ENCODE peak calls at places on chromosomes 4 and X, in ten cellular contexts. I, K, O, J, N, C, S, U, V and W are unnamed samples.

GRCh38 chr4:92519727-92520126 is 216.0 kb downstream of the GRID2 start:
- DNase-seq in I (no peak), K (no peak), O (no peak), J (no peak), N (no peak), C (no peak), S (no peak), U (no peak), V (no peak), W (no peak)

GRCh38 chrX:130416785-130417184 is 15.0 kb downstream of the RBMX2 start:
- DNase-seq in I (no peak), K (no peak), O (no peak), J (no peak), N (no peak), C (no peak), S (no peak), U (no peak), V (no peak), W (no peak)

GRCh38 chr4:69717778-69718177 is 42.6 kb downstream of the SULT1B1 start:
- DNase-seq in I (no peak), K (no peak), O (no peak), J (no peak), N (no peak), C (no peak), S (no peak), U (no peak), V (no peak), W (no peak)

GRCh38 chr4:165208741-165209388 is 1.5 kb downstream of the KLHL2 start:
- DNase-seq in I (no peak), K (no peak), O (no peak), J (no peak), N (no peak), C (no peak), S (no peak), U (no peak), V (no peak), W (no peak)

GRCh38 chr4:73599182-73599581 is 21.1 kb downstream of the RASSF6 start:
- DNase-seq in I (no peak), K (peak), O (no peak), J (peak), N (no peak), C (no peak), S (peak), U (peak), V (peak), W (no peak)

GRCh38 chr4:166017804-166018203 is 144.8 kb downstream of the TLL1 start:
- DNase-seq in I (no peak), K (no peak), O (no peak), J (no peak), N (no peak), C (no peak), S (no peak), U (no peak), V (no peak), W (no peak)

GRCh38 chr4:188778880-188779279 is 639.6 kb downstream of the TRIML1 start:
- DNase-seq in I (no peak), K (peak), O (no peak), J (no peak), N (no peak), C (no peak), S (no peak), U (no peak), V (no peak), W (no peak)

GRCh38 chr4:94304365-94304971 is 38.2 kb downstream of the HPGDS start:
- DNase-seq in I (no peak), K (peak), O (no peak), J (peak), N (no peak), C (no peak), S (no peak), U (no peak), V (peak), W (no peak)

GRCh38 chr4:177108708-177109107 is 201.0 kb upstream of the NEIL3 start:
- DNase-seq in I (no peak), K (peak), O (no peak), J (no peak), N (no peak), C (no peak), S (no peak), U (no peak), V (no peak), W (no peak)

GRCh38 chr4:72305080-72305479 is 263.9 kb downstream of the ADAMTS3 start:
- DNase-seq in I (no peak), K (no peak), O (no peak), J (no peak), N (no peak), C (no peak), S (no peak), U (no peak), V (no peak), W (no peak)

GRCh38 chr4:72305620-72306019 is 263.4 kb downstream of the ADAMTS3 start:
- DNase-seq in I (no peak), K (no peak), O (no peak), J (no peak), N (no peak), C (no peak), S (no peak), U (no peak), V (no peak), W (no peak)

GRCh38 chr4:72301759-72302158 is 267.3 kb downstream of the ADAMTS3 start:
- DNase-seq in I (no peak), K (no peak), O (no peak), J (no peak), N (no peak), C (no peak), S (no peak), U (no peak), V (no peak), W (no peak)

GRCh38 chr4:72300126-72300525 is 268.3 kb downstream of the NPFFR2 start:
- DNase-seq in I (no peak), K (no peak), O (no peak), J (no peak), N (no peak), C (no peak), S (no peak), U (no peak), V (no peak), W (no peak)

DNA sequence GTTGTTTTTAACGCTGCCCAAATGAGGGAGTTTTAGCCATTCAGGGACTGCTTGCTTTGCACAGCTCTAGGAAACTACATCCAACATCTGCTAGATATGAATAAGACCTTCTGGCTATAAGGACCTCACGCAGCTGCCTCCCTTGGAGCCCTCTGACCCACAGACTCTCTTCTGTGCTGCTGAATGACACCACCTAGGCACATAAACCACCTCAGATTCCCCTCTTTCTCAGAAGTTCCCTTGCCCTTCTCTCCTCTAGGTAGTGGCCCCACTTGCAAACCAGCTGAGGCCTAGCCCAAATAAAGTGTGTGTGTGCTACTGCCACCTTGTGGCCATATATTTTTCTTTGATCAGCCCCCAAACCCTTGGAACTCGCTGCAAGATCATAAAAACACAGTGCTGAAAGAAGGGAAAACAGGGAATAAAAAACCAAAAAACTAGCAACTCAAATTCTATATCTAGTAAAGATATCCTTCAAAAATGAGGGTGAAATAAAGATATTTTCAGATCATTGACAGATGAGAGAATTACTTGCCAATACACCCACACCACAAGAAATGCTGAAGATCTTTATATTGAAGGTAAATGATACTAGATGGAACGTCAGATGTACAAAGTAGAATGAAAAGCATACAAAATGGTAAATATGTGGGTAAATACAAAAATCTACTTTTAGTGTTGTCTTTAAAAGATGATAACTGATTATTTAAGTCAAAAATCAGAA is 265.9 kb downstream of the ADAMTS3 start:
- DNase-seq in I (no peak), K (peak), O (peak), J (peak), N (peak), C (peak), S (peak), U (peak), V (peak), W (no peak)
- TF ChIP-seq CTCF in I (peak), K (peak), O (peak), J (peak), N (peak), C (peak), S (no peak), U (peak), V (peak), W (no peak)

GRCh38 chr4:130054895-130055294 is 958.9 kb downstream of the C4orf33 start:
- DNase-seq in I (no peak), K (no peak), O (no peak), J (no peak), N (no peak), C (no peak), S (no peak), U (no peak), V (no peak), W (no peak)
- TF ChIP-seq POLR2A in I (no peak), K (no peak), O (no peak), J (no peak), N (no peak), C (no peak), S (no peak), U (no peak), V (no peak), W (no peak)

GRCh38 chr4:145868637-145869409 is 69.8 kb downstream of the ZNF827 start:
- DNase-seq in I (no peak), K (peak), O (no peak), J (no peak), N (no peak), C (no peak), S (no peak), U (no peak), V (no peak), W (no peak)
- TF ChIP-seq CTCF in I (no peak), K (peak), O (no peak), J (no peak), N (no peak), C (peak), S (no peak), U (no peak), V (peak), W (no peak)

GRCh38 chrX:37847733-37848197 is 394 bp upstream of the DYNLT3 start:
- DNase-seq in I (no peak), K (no peak), O (no peak), J (no peak), N (no peak), C (no peak), S (no peak), U (no peak), V (no peak), W (no peak)
- TF ChIP-seq POLR2A in I (no peak), K (peak), O (no peak), J (no peak), N (no peak), C (no peak), S (no peak), U (no peak), V (no peak), W (no peak)

DNA sequence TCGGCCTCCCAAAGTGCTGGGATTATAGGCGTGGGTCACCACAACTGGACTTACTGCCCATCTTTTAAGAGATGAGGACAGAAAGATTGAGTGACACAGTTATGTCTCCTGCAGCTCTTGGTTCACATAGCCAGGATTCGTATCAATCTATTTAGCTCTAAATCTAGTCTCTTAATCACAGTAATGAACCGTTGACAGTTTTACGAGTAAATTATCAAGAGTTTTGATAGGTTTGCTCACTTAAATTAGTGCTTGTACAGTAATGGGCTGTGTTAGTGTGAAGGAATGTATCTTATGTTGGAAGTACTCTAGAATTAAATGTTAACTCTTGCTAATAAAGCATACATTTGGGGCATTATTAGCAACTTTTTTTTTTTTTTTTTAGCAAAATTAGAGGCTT is 105.7 kb downstream of the PTTG2 start:
- DNase-seq in I (no peak), K (no peak), O (no peak), J (no peak), N (no peak), C (no peak), S (no peak), U (no peak), V (no peak), W (no peak)
- TF ChIP-seq CTCF in I (no peak), K (no peak), O (no peak), J (no peak), N (no peak), C (no peak), S (no peak), U (no peak), V (no peak), W (no peak)

DNA sequence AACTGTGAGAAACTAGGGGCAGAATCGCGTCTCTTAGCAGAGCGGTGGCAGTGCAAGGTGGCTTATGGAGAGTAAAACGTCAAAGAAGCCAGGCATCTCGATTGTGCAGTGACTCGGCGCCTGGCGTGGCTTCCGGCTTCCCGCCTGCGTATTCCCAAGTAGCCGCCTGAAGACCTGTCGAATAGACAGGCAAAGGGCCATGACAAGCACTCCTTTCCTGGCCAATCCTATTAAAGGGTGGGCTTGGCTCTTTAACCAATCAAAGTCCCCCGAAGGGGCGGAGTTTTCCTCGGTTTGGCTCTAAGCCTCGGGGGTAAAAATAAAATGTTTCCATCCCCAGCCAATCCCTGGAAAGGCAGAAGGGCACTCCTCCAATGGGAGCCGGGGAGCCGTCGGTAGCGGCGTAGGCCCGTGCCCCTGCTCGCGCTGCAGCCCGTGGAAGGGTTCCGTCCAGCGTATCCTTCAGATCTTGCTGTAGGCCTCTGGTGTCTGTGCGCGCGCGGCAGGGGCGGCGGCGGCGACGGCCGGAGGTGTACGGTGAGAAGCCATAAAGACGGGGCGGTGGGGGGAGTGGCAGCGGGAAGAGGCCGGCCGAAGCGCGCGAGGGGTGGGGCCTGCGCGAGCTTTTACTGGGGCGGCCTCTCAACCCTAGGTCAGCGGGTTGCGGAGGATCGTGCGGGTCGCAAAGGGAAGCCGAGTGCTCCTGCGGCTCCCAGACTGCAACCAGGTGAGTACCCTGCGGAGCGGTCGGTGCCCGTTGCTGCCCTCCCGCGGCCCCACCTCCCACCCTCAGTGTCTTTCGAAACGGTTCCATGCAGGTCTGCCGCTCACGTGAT is at the start of gene KANTR:
- DNase-seq in I (peak), K (peak), O (peak), J (peak), N (peak), C (peak), S (peak), U (peak), V (peak), W (peak)
- TF ChIP-seq POLR2A in I (peak), K (no peak), O (peak), J (peak), N (peak), C (peak), S (peak), U (peak), V (peak), W (no peak)

GRCh38 chr4:39383690-39384089 is 17.5 kb upstream of the RFC1 start:
- DNase-seq in I (no peak), K (no peak), O (no peak), J (peak), N (no peak), C (no peak), S (no peak), U (no peak), V (no peak), W (no peak)
- TF ChIP-seq CTCF in I (no peak), K (no peak), O (no peak), J (peak), N (no peak), C (no peak), S (no peak), U (peak), V (no peak), W (no peak)